ENCODE peak calls at places on chromosomes 2 and 18, in ten cellular contexts. M is fibroblast of lung, T is neuronal stem cell, N is IMR-90, U is HCT116, H is K562, D is astrocyte, Y is GM12878, E is hepatocyte, O is H9. L is an unnamed sample. For H3K27me3, the result is how much of the 10 kb centered on the place peaks cover.

GRCh38 chr2:120715941-120716340 is 19.7 kb upstream of the GLI2 start:
- DNase-seq in O (no peak), N (no peak), U (no peak), E (no peak), H (no peak), M (no peak), D (no peak), T (no peak), Y (no peak), L (no peak)

GRCh38 chr18:65754121-65754520 is 3.3 kb downstream of the CDH7 start:
- DNase-seq in H (no peak), E (no peak), T (no peak), U (no peak), Y (no peak), N (no peak), D (peak), O (no peak), M (no peak), L (no peak)

GRCh38 chr2:60353863-60354262 is 199.6 kb downstream of the BCL11A start:
- DNase-seq in D (no peak), H (no peak), T (no peak), U (no peak), O (no peak), Y (peak), N (no peak), E (no peak), M (no peak), L (no peak)

GRCh38 chr2:226190479-226191252 is 609.0 kb downstream of the IRS1 start:
- DNase-seq in H (no peak), E (no peak), U (peak), Y (no peak), T (no peak), O (no peak), N (peak), D (peak), M (no peak), L (no peak)

GRCh38 chr2:144237108-144237507 is 282.8 kb downstream of the ZEB2 start:
- DNase-seq in D (no peak), M (no peak), T (no peak), N (no peak), U (no peak), Y (no peak), H (no peak), E (no peak), O (no peak), L (no peak)

GRCh38 chr2:241011296-241011600 is 12.8 kb downstream of the SNED1 start:
- DNase-seq in D (no peak), T (no peak), N (no peak), M (no peak), H (no peak), Y (no peak), O (peak), E (peak), U (no peak), L (no peak)

GRCh38 chr2:177740718-177741117 is 331.9 kb downstream of the PDE11A start:
- DNase-seq in H (no peak), E (no peak), U (no peak), T (no peak), M (peak), Y (no peak), N (no peak), D (no peak), O (no peak), L (no peak)

GRCh38 chr18:30359521-30359920 is 683.0 kb downstream of the DSC3 start:
- DNase-seq in M (no peak), T (no peak), O (no peak), U (no peak), Y (no peak), D (no peak), H (peak), N (no peak), E (no peak), L (peak)

GRCh38 chr18:13387856-13388548 is 169.4 kb downstream of the LDLRAD4 start:
- DNase-seq in N (peak), O (no peak), T (no peak), E (no peak), D (peak), H (no peak), M (no peak), U (no peak), Y (no peak), L (no peak)

GRCh38 chr2:159960413-159960812 is 102.0 kb downstream of the PLA2R1 start:
- DNase-seq in T (no peak), H (no peak), D (peak), U (peak), O (no peak), N (peak), M (peak), Y (peak), E (peak), L (peak)

GRCh38 chr2:48566582-48566981 is 36.6 kb downstream of the STON1 start:
- DNase-seq in D (peak), O (no peak), T (no peak), N (peak), Y (no peak), H (peak), E (peak), M (peak), U (no peak), L (no peak)

GRCh38 chr2:96955694-96956610 is 30.4 kb downstream of the FAM178B start:
- DNase-seq in U (no peak), O (no peak), E (no peak), H (no peak), T (no peak), Y (no peak), D (no peak), M (no peak), N (no peak), L (no peak)

GRCh38 chr2:24917086-24917485 is 3.0 kb downstream of the ADCY3 start:
- DNase-seq in D (peak), Y (peak), U (no peak), O (no peak), T (no peak), M (peak), H (peak), N (no peak), E (no peak), L (no peak)

DNA sequence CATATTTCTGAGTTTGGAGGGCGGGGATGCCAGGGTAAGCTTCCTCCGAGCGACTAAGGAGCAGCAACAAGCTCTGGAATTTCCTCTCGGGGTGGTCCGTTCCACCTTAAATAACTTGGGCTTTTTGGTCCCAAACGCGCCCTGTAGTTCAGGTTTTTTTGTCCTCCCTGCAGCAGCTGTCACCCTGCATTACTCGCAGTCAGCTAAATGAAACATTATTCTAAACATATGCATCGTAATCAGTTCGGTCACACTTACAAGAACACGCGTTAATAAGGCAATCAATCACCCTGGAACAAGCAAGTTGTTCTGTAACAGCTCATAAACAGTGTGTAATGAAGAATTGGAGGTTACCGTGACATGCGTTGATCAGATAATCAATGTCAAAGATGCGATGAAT is 8.3 kb downstream of the EVX2 start:
- DNase-seq in M (no peak), O (peak), H (no peak), E (peak), D (no peak), Y (no peak), N (no peak), U (no peak), T (no peak), L (no peak)
- H3K27me3 ChIP-seq in M (half or more), O (half or more), H (half or more), E (half or more), D (half or more), Y (under half), N (half or more), U (under half), T (half or more), L (half or more)

DNA sequence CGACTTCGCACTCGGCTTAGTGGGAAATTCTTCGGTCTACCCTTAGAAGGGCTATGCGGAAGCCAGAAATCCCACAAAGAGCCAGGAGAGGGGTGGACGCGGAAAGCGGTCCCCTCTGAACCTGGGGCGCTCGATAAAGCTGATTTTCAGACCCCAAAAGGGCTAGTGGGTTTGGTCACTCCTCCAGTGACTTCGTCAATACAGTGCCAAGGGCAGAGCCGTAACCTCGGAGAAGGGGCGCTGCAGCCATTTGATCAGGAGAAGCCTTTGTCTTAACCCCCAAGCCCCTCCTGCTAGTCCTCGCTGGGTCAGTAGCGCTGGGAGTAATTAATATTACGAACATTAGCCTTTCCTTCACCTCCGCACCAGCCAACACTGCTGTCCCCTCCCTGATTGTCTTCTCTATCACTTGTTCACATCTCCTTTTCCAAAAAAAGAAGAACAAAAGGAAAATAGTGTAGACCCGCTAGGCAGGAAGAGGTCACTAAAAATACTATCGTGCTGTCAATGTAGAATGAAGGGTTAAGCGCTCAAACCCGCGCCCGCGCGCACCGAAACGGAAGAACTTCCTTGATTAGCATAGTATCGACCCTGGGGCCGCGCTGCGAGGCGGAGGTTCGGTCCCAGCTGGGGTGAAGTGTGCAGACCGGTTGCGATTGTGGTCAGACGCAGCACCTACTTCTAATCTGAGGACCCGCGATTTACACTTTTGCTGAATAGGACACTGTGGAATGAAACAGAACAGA is 63.3 kb upstream of the MAPRE2 start:
- DNase-seq in T (no peak), N (peak), M (peak), U (no peak), E (peak), D (no peak), Y (no peak), O (peak), H (peak), L (peak)
- H3K27ac ChIP-seq in T (no peak), N (no peak), M (peak), U (no peak), E (peak), D (peak), Y (no peak), O (no peak), H (no peak), L (peak)

GRCh38 chr2:178910005-178910404 is 102.8 kb upstream of the TTN start:
- DNase-seq in E (no peak), U (no peak), N (no peak), M (no peak), D (no peak), H (no peak), T (no peak), O (no peak), Y (no peak), L (peak)
- H3K4me2 ChIP-seq in E (no peak), U (no peak), N (no peak), M (no peak), D (no peak), H (no peak), T (no peak), O (no peak), Y (no peak), L (peak)

GRCh38 chr2:174332607-174333001 is 2.1 kb upstream of the SP9 start:
- DNase-seq in D (no peak), E (no peak), T (no peak), U (no peak), H (peak), Y (no peak), N (no peak), M (no peak), O (peak), L (no peak)
- H3K27me3 ChIP-seq in D (half or more), E (half or more), T (half or more), U (under half), H (half or more), Y (half or more), N (half or more), M (half or more), O (half or more), L (under half)

L was measured in PC-9.